ENCODE peak calls at places on chromosomes 16 and 17, in nine cellular contexts. L, S, C, T, D, R, G, M and U are unnamed samples.

GRCh38 chr16:27374231-27374793 is 27.7 kb upstream of the IL21R start:
- DNase-seq in D (no peak), M (no peak), C (no peak), L (no peak), S (no peak), T (no peak), G (no peak), R (no peak), U (no peak)

GRCh38 chr17:67211742-67212141 is 33.3 kb downstream of the HELZ start:
- DNase-seq in R (peak), L (peak), D (no peak), M (no peak), C (no peak), T (peak), G (no peak), S (no peak), U (no peak)

GRCh38 chr17:50447870-50448573 is 20.7 kb downstream of the CHAD start:
- DNase-seq in R (no peak), C (no peak), G (no peak), S (no peak), L (no peak), M (peak), T (no peak), D (no peak), U (no peak)

GRCh38 chr16:87297918-87298631 is 19.1 kb downstream of the C16orf95 start:
- DNase-seq in C (no peak), D (no peak), G (no peak), M (no peak), L (peak), R (peak), T (peak), S (no peak), U (peak)

GRCh38 chr16:64469906-64470702 is 651.8 kb downstream of the CDH11 start:
- DNase-seq in T (peak), G (peak), S (no peak), R (peak), C (no peak), D (no peak), L (peak), M (no peak), U (peak)

GRCh38 chr17:71964559-71964958 is 156.3 kb upstream of the SOX9 start:
- DNase-seq in G (no peak), S (no peak), M (no peak), C (no peak), T (no peak), R (no peak), D (no peak), L (no peak), U (no peak)

GRCh38 chr16:86466695-86467406 is 43.5 kb upstream of the FOXF1 start:
- DNase-seq in R (no peak), D (no peak), M (no peak), L (no peak), S (no peak), G (no peak), C (no peak), T (no peak), U (peak)

GRCh38 chr17:48571826-48572417 is 6.2 kb downstream of the HOXB4 start:
- DNase-seq in G (no peak), D (no peak), T (no peak), M (no peak), C (no peak), S (no peak), R (no peak), L (no peak), U (no peak)

GRCh38 chr16:67372664-67373063 is 20.6 kb downstream of the TPPP3 start:
- DNase-seq in T (peak), M (no peak), R (peak), C (no peak), L (peak), G (no peak), D (no peak), S (no peak), U (peak)

GRCh38 chr16:4511441-4512082 is 27.0 kb downstream of the CDIP1 start:
- DNase-seq in C (no peak), M (no peak), G (peak), R (peak), L (peak), S (no peak), T (peak), D (no peak), U (peak)

GRCh38 chr16:21720533-21720932 is 56.8 kb downstream of the OTOA start:
- DNase-seq in C (no peak), R (no peak), S (no peak), G (no peak), D (no peak), M (no peak), T (no peak), L (no peak), U (no peak)

GRCh38 chr16:80300876-80301275 is 239.9 kb upstream of the DYNLRB2 start:
- DNase-seq in T (peak), R (peak), G (no peak), S (no peak), D (no peak), C (no peak), M (no peak), L (peak), U (peak)

GRCh38 chr17:82334622-82335394 is 1.2 kb upstream of the SECTM1 start:
- DNase-seq in S (no peak), T (peak), R (peak), C (peak), G (no peak), D (no peak), M (no peak), L (peak), U (peak)
- H3K4me3 ChIP-seq in S (no peak), T (peak), R (peak), C (peak), G (peak), D (peak), M (peak), L (peak), U (peak)

GRCh38 chr16:48157302-48157701 is 1.5 kb upstream of the ABCC12 start:
- DNase-seq in D (no peak), S (no peak), R (no peak), L (no peak), M (no peak), G (no peak), T (no peak), C (no peak), U (no peak)

GRCh38 chr16:48158296-48158695 is 2.5 kb upstream of the ABCC12 start:
- DNase-seq in T (peak), L (peak), M (no peak), R (peak), D (no peak), S (no peak), G (no peak), C (no peak), U (peak)

GRCh38 chr16:48155926-48156789 is at the start of gene ABCC12:
- DNase-seq in M (no peak), L (no peak), S (no peak), T (no peak), G (no peak), C (no peak), R (no peak), D (no peak), U (no peak)

GRCh38 chr16:48156790-48157209 is 1.0 kb upstream of the ABCC12 start:
- DNase-seq in M (peak), R (peak), T (peak), C (peak), L (peak), D (peak), S (peak), G (peak), U (peak)

DNA sequence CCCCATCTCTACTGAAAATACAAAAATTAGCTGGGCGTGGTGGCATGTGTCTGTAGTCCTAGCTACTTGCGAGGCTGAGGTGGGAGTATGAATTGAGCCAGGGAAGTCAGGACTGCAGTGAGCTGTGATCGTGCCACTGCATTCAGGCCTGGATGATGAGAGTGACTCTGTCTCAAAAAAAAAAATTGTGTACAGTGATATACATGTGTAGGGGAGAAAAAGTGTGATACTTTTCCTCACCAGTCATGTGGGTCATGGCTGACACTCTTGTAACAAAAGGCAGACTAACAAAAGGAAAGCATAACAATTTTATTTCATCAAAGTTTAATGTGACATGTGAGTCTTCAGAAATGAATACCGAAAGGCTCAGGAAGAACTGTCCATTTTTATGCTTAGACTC is 2.0 kb upstream of the ABCC12 start:
- DNase-seq in T (no peak), L (no peak), G (no peak), C (no peak), M (no peak), D (no peak), R (no peak), S (no peak), U (no peak)
- H3K4me3 ChIP-seq in T (no peak), L (no peak), G (no peak), C (no peak), M (no peak), D (no peak), R (no peak), S (no peak), U (no peak)

GRCh38 chr17:81302324-81302723 is 7.2 kb upstream of the SLC38A10 start:
- DNase-seq in R (no peak), D (no peak), S (no peak), C (no peak), G (no peak), L (no peak), T (no peak), M (no peak), U (no peak)

GRCh38 chr17:81303385-81303784 is 8.3 kb upstream of the SLC38A10 start:
- DNase-seq in G (no peak), D (no peak), L (no peak), C (no peak), S (no peak), T (no peak), M (no peak), R (no peak), U (no peak)

GRCh38 chr17:81301195-81302144 is 6.4 kb upstream of the SLC38A10 start:
- DNase-seq in S (no peak), C (no peak), M (no peak), G (no peak), L (no peak), T (peak), R (no peak), D (no peak), U (no peak)

GRCh38 chr17:81304196-81305015 is 9.3 kb upstream of the SLC38A10 start:
- DNase-seq in D (no peak), R (no peak), L (no peak), T (no peak), S (no peak), G (no peak), M (no peak), C (no peak), U (no peak)

DNA sequence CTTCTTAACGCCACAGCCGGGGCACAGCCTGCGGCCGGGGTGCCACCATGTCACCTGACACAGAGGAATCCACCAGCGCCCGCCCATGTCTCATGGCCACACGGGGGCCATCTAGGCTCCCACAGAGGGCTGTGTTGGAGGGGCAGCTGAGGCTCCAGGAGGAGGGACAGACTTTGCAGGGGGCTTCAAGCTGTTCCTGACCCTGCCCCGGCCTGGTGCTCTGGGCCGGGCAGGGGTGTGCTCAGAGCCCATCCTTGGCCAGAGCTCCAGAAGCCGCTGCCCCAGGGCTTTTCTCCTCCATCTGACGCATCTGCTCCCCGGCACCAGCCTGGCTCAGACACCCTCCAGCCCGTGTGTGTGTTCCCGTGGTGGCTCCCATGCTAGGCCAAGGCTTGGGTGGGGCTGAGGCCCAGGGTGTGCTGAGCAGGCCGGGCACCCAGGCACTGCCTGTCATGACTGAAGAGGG is 7.8 kb upstream of the SLC38A10 start:
- DNase-seq in G (no peak), L (no peak), C (no peak), R (no peak), M (no peak), T (peak), S (no peak), D (no peak), U (no peak)
- H3K4me3 ChIP-seq in G (no peak), L (no peak), C (no peak), R (no peak), M (no peak), T (no peak), S (no peak), D (no peak), U (no peak)

GRCh38 chr17:8015236-8015956 is 13.0 kb downstream of the GUCY2D start:
- DNase-seq in D (no peak), M (no peak), T (no peak), R (no peak), C (peak), L (no peak), G (no peak), S (no peak), U (no peak)
- H3K4me3 ChIP-seq in D (no peak), M (peak), T (no peak), R (no peak), C (peak), L (no peak), G (peak), S (no peak), U (no peak)

GRCh38 chr17:77445908-77446535 is 305.3 kb downstream of the SEC14L1 start:
- DNase-seq in D (peak), C (no peak), L (peak), M (peak), T (no peak), G (no peak), R (no peak), S (no peak), U (no peak)
- H3K4me3 ChIP-seq in D (peak), C (peak), L (no peak), M (no peak), T (no peak), G (peak), R (no peak), S (no peak), U (no peak)

GRCh38 chr17:57521606-57522435 is 223.3 kb downstream of the CCDC182 start:
- DNase-seq in S (no peak), M (no peak), T (no peak), G (no peak), R (no peak), D (no peak), C (no peak), L (no peak), U (no peak)
- H3K4me3 ChIP-seq in S (no peak), M (no peak), T (no peak), G (no peak), R (no peak), D (no peak), C (no peak), L (no peak), U (no peak)

DNA sequence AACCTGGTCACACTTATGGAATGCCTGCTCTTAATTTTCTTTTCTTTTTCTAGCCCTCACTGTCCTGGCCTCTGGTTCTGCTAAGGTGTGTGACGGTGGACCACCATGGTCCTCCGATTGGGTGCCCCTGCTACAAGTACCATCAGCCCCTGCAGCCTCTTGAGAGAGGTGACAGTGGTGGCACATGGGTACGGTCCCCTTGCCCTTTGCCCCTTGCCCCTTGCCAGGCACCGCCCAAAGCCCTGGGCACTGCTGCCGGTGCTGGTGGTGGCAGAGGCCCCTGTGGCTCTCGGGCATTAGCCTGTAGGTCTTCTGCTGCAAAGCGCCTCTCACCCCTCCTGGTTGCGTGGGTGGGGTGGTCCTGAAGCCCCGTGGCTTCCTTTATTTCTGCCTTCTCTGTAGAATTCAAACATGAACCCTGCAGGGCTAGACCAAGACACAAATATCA is 145.0 kb upstream of the RPH3AL start:
- DNase-seq in M (no peak), D (no peak), T (no peak), S (no peak), R (no peak), G (no peak), C (no peak), L (no peak), U (no peak)
- H3K4me3 ChIP-seq in M (no peak), D (no peak), T (peak), S (no peak), R (no peak), G (no peak), C (no peak), L (no peak), U (no peak)